ENCODE peak calls at places on chromosomes 11 and 22, in six cellular contexts. One of them, this sample, is unnamed.

GRCh38 chr11:66846671-66847091 is 3.4 kb downstream of the RCE1 start:
- DNase-seq in GM12878: no peak
- DNase-seq in H1: no peak
- DNase-seq in HepG2: no peak
- DNase-seq in HCT116: no peak
- DNase-seq in K562: no peak
- DNase-seq in this sample: no peak

GRCh38 chr11:66880484-66881211 is 23.8 kb downstream of the LRFN4 start:
- DNase-seq in HCT116: no peak
- DNase-seq in GM12878: no peak
- DNase-seq in HepG2: no peak
- DNase-seq in K562: no peak
- DNase-seq in H1: no peak
- DNase-seq in this sample: no peak

GRCh38 chr11:26726960-26727359 is 5.1 kb upstream of the SLC5A12 start:
- DNase-seq in H1: no peak
- DNase-seq in HepG2: no peak
- DNase-seq in HCT116: no peak
- DNase-seq in K562: no peak
- DNase-seq in GM12878: no peak
- DNase-seq in this sample: no peak

GRCh38 chr11:69707156-69707555 is 3.3 kb upstream of the FGF19 start:
- DNase-seq in HCT116: no peak
- DNase-seq in HepG2: no peak
- DNase-seq in GM12878: no peak
- DNase-seq in K562: no peak
- DNase-seq in H1: no peak
- DNase-seq in this sample: no peak

GRCh38 chr11:112805658-112806057 is 155.6 kb upstream of the NCAM1 start:
- DNase-seq in HCT116: no peak
- DNase-seq in HepG2: no peak
- DNase-seq in H1: no peak
- DNase-seq in GM12878: no peak
- DNase-seq in K562: no peak
- DNase-seq in this sample: no peak

GRCh38 chr22:26041931-26042330 is 127.3 kb upstream of the SEZ6L start:
- DNase-seq in GM12878: no peak
- DNase-seq in K562: no peak
- DNase-seq in HCT116: no peak
- DNase-seq in HepG2: no peak
- DNase-seq in H1: no peak
- DNase-seq in this sample: no peak

GRCh38 chr11:14454861-14455632 is 44.6 kb downstream of the COPB1 start:
- DNase-seq in HepG2: peak; percentile 9
- DNase-seq in K562: peak; percentile 10
- DNase-seq in HCT116: no peak
- DNase-seq in H1: peak; percentile 52
- DNase-seq in GM12878: no peak
- DNase-seq in this sample: no peak

GRCh38 chr11:28542556-28542955 is 434.4 kb downstream of the METTL15 start:
- DNase-seq in HCT116: no peak
- DNase-seq in K562: no peak
- DNase-seq in GM12878: no peak
- DNase-seq in H1: no peak
- DNase-seq in HepG2: no peak
- DNase-seq in this sample: no peak

GRCh38 chr11:29019960-29020683 is 911.9 kb downstream of the METTL15 start:
- DNase-seq in GM12878: no peak
- DNase-seq in HCT116: peak; percentile 29
- DNase-seq in HepG2: no peak
- DNase-seq in K562: no peak
- DNase-seq in H1: peak; percentile 45
- DNase-seq in this sample: no peak

GRCh38 chr22:43539572-43540533 is 128.0 kb downstream of the MPPED1 start:
- DNase-seq in K562: no peak
- DNase-seq in HCT116: no peak
- DNase-seq in GM12878: no peak
- DNase-seq in HepG2: no peak
- DNase-seq in H1: no peak
- DNase-seq in this sample: no peak

GRCh38 chr11:46343520-46343919 is 3.7 kb upstream of the DGKZ start:
- DNase-seq in GM12878: no peak
- DNase-seq in K562: no peak
- DNase-seq in HCT116: no peak
- DNase-seq in HepG2: peak; percentile 50
- DNase-seq in H1: no peak
- DNase-seq in this sample: no peak

GRCh38 chr11:101456812-101457211 is 127.0 kb downstream of the TRPC6 start:
- DNase-seq in H1: no peak
- DNase-seq in HCT116: no peak
- DNase-seq in K562: no peak
- DNase-seq in GM12878: no peak
- DNase-seq in HepG2: no peak
- DNase-seq in this sample: no peak

GRCh38 chr11:11538277-11538960 is 83.4 kb downstream of the GALNT18 start:
- DNase-seq in H1: no peak
- DNase-seq in HepG2: no peak
- DNase-seq in GM12878: no peak
- DNase-seq in HCT116: no peak
- DNase-seq in K562: no peak
- DNase-seq in this sample: no peak

GRCh38 chr22:42805016-42805997 is 51.8 kb downstream of the ARFGAP3 start:
- DNase-seq in K562: no peak
- DNase-seq in H1: no peak
- DNase-seq in GM12878: no peak
- DNase-seq in HCT116: no peak
- DNase-seq in HepG2: peak; percentile 93
- DNase-seq in this sample: no peak

GRCh38 chr22:50674606-50675552 is 2.3 kb downstream of the SHANK3 start:
- DNase-seq in HepG2: peak; percentile 32
- DNase-seq in H1: peak; percentile 90
- DNase-seq in K562: peak; percentile 14
- DNase-seq in HCT116: peak; percentile 61
- DNase-seq in GM12878: no peak
- DNase-seq in this sample: peak; percentile 56

GRCh38 chr11:36609383-36609782 is 11.3 kb upstream of the RAG2 start:
- DNase-seq in HepG2: no peak
- DNase-seq in HCT116: no peak
- DNase-seq in H1: no peak
- DNase-seq in K562: peak; percentile 4
- DNase-seq in GM12878: no peak
- DNase-seq in this sample: no peak

GRCh38 chr22:42928969-42929837 is 72.1 kb upstream of the ARFGAP3 start:
- DNase-seq in H1: no peak
- DNase-seq in HepG2: peak; percentile 73
- DNase-seq in K562: no peak
- DNase-seq in HCT116: no peak
- DNase-seq in GM12878: peak; percentile 61
- DNase-seq in this sample: no peak

GRCh38 chr11:67418476-67419281 is 3.2 kb downstream of the CARNS1 start:
- DNase-seq in H1: no peak
- DNase-seq in GM12878: no peak
- DNase-seq in K562: no peak
- DNase-seq in HepG2: no peak
- DNase-seq in HCT116: no peak
- DNase-seq in this sample: no peak

GRCh38 chr11:119316017-119316728 is 757 bp downstream of the MCAM start:
- DNase-seq in GM12878: no peak
- DNase-seq in HepG2: no peak
- DNase-seq in HCT116: no peak
- DNase-seq in K562: peak; percentile 28
- DNase-seq in H1: no peak
- DNase-seq in this sample: no peak

GRCh38 chr11:112227002-112227401 is 774 bp downstream of the PTS start:
- DNase-seq in HepG2: no peak
- DNase-seq in GM12878: no peak
- DNase-seq in HCT116: no peak
- DNase-seq in K562: peak; percentile 48
- DNase-seq in H1: no peak
- DNase-seq in this sample: no peak

GRCh38 chr22:29879738-29880137 is 3.2 kb upstream of the MTMR3 start:
- DNase-seq in HepG2: no peak
- DNase-seq in HCT116: peak; percentile 10
- DNase-seq in GM12878: no peak
- DNase-seq in K562: no peak
- DNase-seq in H1: peak; percentile 32
- DNase-seq in this sample: no peak

GRCh38 chr22:16808744-16809143 is 16.5 kb downstream of the XKR3 start:
- DNase-seq in K562: no peak
- DNase-seq in GM12878: no peak
- DNase-seq in HepG2: no peak
- DNase-seq in HCT116: no peak
- DNase-seq in H1: no peak
- DNase-seq in this sample: no peak

DNA sequence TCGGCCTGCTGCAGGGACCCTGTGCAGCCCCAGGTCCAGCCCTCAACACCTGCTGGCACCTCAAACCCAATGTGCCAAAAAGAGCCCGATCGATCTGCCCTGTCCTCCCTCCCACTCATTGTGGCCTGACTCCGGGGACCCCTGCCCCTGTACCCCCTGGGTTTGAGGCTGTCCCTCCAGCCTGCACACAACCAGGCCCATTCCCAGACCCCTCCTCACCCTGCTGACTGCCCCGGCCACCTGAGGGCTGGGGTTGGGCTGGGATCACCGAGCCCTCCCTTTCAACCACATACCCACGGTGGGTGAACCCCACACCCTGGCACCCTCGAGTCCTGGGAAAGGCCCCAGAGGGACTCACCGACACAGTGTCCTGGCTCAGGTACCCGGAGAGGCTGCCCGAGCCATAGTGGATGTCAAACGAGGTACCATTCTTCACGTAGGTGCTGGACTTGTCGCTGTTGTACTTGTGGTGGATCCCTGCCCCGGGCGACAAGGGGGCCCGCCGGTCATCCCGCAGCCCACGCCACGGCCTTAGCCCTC is 5.0 kb downstream of the CTSD start:
- DNase-seq in HepG2: no peak
- DNase-seq in H1: no peak
- DNase-seq in HCT116: no peak
- DNase-seq in K562: no peak
- DNase-seq in GM12878: no peak
- DNase-seq in this sample: no peak
- H3K36me3 ChIP-seq in HepG2: peaks cover 36% of the 10 kb centered on the region
- H3K36me3 ChIP-seq in H1: no peaks in the 10 kb centered on the region
- H3K36me3 ChIP-seq in HCT116: no peaks in the 10 kb centered on the region
- H3K36me3 ChIP-seq in K562: peaks cover 23% of the 10 kb centered on the region
- H3K36me3 ChIP-seq in GM12878: no peaks in the 10 kb centered on the region
- H3K36me3 ChIP-seq in this sample: peaks cover 80% of the 10 kb centered on the region

DNA sequence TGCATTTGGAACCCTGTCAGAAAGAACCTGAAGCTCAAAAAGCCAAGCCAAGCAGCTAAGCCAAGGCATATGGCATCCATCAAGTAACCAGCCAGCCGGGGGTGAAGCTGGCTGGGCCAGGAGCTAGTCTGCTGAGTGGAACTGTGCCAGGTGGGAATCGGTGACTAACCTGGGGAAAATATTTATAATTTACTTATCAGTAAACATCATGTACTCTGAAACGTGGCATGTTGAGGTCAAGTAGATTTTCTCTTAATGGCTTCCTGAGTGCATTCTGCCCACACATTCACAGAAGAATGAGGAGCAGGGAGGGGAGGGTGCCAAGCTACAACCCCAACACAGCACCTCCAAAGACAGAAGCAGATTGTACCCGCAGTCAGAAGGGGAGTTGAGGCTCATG is 70.5 kb upstream of the SESN3 start:
- DNase-seq in HepG2: no peak
- DNase-seq in K562: no peak
- DNase-seq in GM12878: no peak
- DNase-seq in H1: no peak
- DNase-seq in HCT116: no peak
- DNase-seq in this sample: no peak
- TF ChIP-seq YY1 in HepG2: no peak
- TF ChIP-seq YY1 in K562: no peak
- TF ChIP-seq YY1 in GM12878: no peak
- TF ChIP-seq YY1 in H1: no peak
- TF ChIP-seq YY1 in HCT116: no peak
- TF ChIP-seq YY1 in this sample: no peak

DNA sequence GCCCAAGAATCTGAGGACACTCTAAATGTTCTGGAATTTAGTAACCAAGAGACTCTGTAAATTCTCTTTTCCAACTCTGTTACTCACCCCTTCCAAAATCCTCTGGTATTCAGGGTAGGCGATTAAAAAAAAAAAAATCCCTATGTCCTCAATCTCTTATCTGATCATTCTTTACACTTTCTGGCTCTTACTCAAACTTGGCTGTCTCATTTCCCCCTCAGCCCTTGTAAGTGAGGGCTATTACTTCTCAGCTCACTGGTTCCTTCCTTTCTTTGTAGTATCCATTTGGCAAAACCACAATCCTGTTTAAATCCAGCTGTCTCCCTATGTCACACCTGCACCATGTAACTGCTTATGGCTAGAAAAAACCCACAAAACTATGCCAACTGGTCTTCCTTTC is 12.7 kb upstream of the MSANTD2 start:
- DNase-seq in GM12878: no peak
- DNase-seq in HepG2: no peak
- DNase-seq in HCT116: no peak
- DNase-seq in K562: no peak
- DNase-seq in H1: no peak
- DNase-seq in this sample: no peak
- TF ChIP-seq ZNF274 in GM12878: no peak
- TF ChIP-seq ZNF274 in HepG2: no peak
- TF ChIP-seq ZNF274 in HCT116: no peak
- TF ChIP-seq ZNF274 in K562: no peak
- TF ChIP-seq ZNF274 in H1: no peak
- TF ChIP-seq ZNF274 in this sample: no peak

DNA sequence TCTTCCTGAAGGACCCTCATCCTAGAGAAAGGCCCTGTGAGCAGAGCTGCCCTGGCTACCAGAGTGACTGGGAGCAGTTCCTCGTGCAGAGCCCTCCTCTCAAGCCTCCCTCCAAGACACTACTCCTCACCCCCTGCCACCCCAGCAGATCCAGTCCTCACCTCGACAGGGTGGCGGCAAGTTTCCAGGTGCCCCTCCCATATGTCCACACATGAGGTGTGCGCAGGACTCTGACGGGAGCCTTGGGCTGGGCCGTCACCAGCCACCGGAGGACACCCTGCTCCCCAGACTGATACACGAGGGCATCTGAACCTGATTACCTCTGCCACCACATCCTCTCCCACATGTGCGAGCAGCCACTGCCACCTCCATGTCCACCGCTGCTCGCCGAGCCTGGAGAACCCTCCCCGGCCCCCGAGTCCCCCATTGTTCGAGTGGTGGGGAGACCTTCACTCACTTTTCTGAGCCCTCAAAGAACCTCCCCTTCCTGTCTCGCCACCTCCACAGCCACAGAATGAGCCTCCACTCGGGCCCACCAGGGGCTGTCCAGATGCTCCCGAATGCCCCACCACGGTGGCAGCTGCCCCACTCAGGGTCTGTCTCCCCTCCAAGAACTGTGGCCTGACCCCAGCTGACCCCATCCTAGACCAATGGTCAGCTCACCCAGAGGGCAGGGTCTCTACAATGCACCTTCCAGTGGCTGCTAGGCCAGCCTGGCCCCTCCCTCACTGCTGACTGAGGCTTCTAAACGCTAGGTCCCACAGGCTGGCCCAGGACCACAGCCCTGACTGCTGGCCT is 62.5 kb downstream of the DGCR2 start:
- DNase-seq in HCT116: no peak
- DNase-seq in K562: no peak
- DNase-seq in H1: no peak
- DNase-seq in GM12878: no peak
- DNase-seq in HepG2: no peak
- DNase-seq in this sample: no peak
- H3K36me3 ChIP-seq in HCT116: peaks cover 7% of the 10 kb centered on the region
- H3K36me3 ChIP-seq in K562: peaks cover 86% of the 10 kb centered on the region
- H3K36me3 ChIP-seq in H1: peaks cover 7% of the 10 kb centered on the region
- H3K36me3 ChIP-seq in GM12878: peaks cover 19% of the 10 kb centered on the region
- H3K36me3 ChIP-seq in HepG2: peaks cover 80% of the 10 kb centered on the region
- H3K36me3 ChIP-seq in this sample: peaks cover 86% of the 10 kb centered on the region